ENCODE peak calls at places on chromosome 17, in ten cellular contexts. F is GM04504, Q is MCF 10A, J is ecto neural progenitor cell, D is dorsolateral prefrontal cortex, P is ELF-1, M is NCI-H1092 treated with DMSO at 0.1 percent for 48 hours, R is fibroblast of the conjunctiva, X is NCI-H1417, H is HuH-7. K is an unnamed sample.
A peak's percentile ranks its signal among the peaks of the same experiment; 100 is the strongest.

GRCh38 chr17:73748521-73748920 is 104.3 kb upstream of the SDK2 start:
- DNase-seq in F (no peak), Q (no peak), J (no peak), D (no peak), P (no peak), M (peak; percentile 93), R (no peak), X (peak; percentile 90), H (no peak), K (no peak)

GRCh38 chr17:49987681-49988441 is 7.2 kb downstream of the DLX3 start:
- DNase-seq in F (no peak), Q (peak; percentile 23), J (peak; percentile 71), D (no peak), P (peak; percentile 69), M (peak; percentile 38), R (no peak), X (peak; percentile 71), H (no peak), K (no peak)

GRCh38 chr17:986322-986929 is 6.8 kb upstream of the NXN start:
- DNase-seq in F (no peak), Q (no peak), J (no peak), D (no peak), P (no peak), M (no peak), R (no peak), X (no peak), H (no peak), K (no peak)

GRCh38 chr17:45171338-45172231 is 9.9 kb downstream of the HEXIM2 start:
- DNase-seq in F (no peak), Q (peak; percentile 92), J (peak; percentile 85), D (no peak), P (peak; percentile 68), M (no peak), R (no peak), X (no peak), H (peak; percentile 56), K (no peak)

GRCh38 chr17:50689251-50689650 is 18.5 kb downstream of the ANKRD40 start:
- DNase-seq in F (no peak), Q (peak; percentile 80), J (peak; percentile 66), D (no peak), P (peak; percentile 55), M (no peak), R (no peak), X (no peak), H (no peak), K (peak; percentile 19)

GRCh38 chr17:59680314-59680713 is 26.9 kb downstream of the PTRH2 start:
- DNase-seq in F (no peak), Q (no peak), J (no peak), D (no peak), P (no peak), M (no peak), R (no peak), X (no peak), H (no peak), K (peak; percentile 25)

GRCh38 chr17:48542114-48542955 is 2.6 kb downstream of the HOXB2 start:
- DNase-seq in F (no peak), Q (no peak), J (no peak), D (no peak), P (peak; percentile 69), M (no peak), R (no peak), X (no peak), H (no peak), K (no peak)

GRCh38 chr17:43418441-43419374 is 19.9 kb downstream of the ARL4D start:
- DNase-seq in F (peak; percentile 84), Q (peak; percentile 94), J (no peak), D (peak; percentile 84), P (peak; percentile 82), M (peak; percentile 42), R (peak; percentile 69), X (peak; percentile 93), H (no peak), K (no peak)

GRCh38 chr17:76492989-76493501 is 8.2 kb downstream of the RHBDF2 start:
- DNase-seq in F (peak; percentile 18), Q (peak; percentile 68), J (no peak), D (no peak), P (no peak), M (no peak), R (peak; percentile 21), X (peak; percentile 52), H (no peak), K (peak; percentile 72)

GRCh38 chr17:77508047-77508715 is 367.4 kb downstream of the SEC14L1 start:
- DNase-seq in F (no peak), Q (peak; percentile 60), J (no peak), D (peak; percentile 8), P (no peak), M (no peak), R (no peak), X (no peak), H (no peak), K (no peak)

GRCh38 chr17:37742762-37743611 is 1.9 kb downstream of the HNF1B start:
- DNase-seq in F (no peak), Q (no peak), J (peak; percentile 72), D (no peak), P (peak; percentile 48), M (no peak), R (no peak), X (peak; percentile 27), H (peak; percentile 43), K (no peak)

GRCh38 chr17:70906808-70907207 is 737.5 kb downstream of the KCNJ2 start:
- DNase-seq in F (no peak), Q (no peak), J (no peak), D (no peak), P (peak; percentile 69), M (peak; percentile 26), R (no peak), X (no peak), H (no peak), K (no peak)

K was measured in lung microvascular endothelial cell.